ENCODE peak calls at places on chromosomes 2 and 18, in six cellular contexts. P is ACHN; E is SHP77; A is activated CD8-positive, alpha-beta memory T cell treated with anti-CD3 and anti-CD28 coated beads, Interleukin-2, amount 50 U/mL, for 4 hours; O is sciatic nerve; S is nephron progenitor cell. G is an unnamed sample.

GRCh38 chr2:128503358-128504241 is 184.9 kb upstream of the HS6ST1 start:
- DNase-seq in P (no peak), E (no peak), A (no peak), O (peak), S (peak), G (no peak)

GRCh38 chr2:139165041-139165440 is 384.9 kb upstream of the NXPH2 start:
- DNase-seq in P (no peak), E (no peak), A (no peak), O (no peak), S (no peak), G (no peak)

GRCh38 chr2:95312543-95313205 is 15.5 kb downstream of the KCNIP3 start:
- DNase-seq in P (no peak), E (no peak), A (no peak), O (no peak), S (no peak), G (no peak)

GRCh38 chr2:174546519-174547506 is 50.8 kb downstream of the WIPF1 start:
- DNase-seq in P (peak), E (peak), A (no peak), O (no peak), S (no peak), G (peak)

GRCh38 chr2:19009510-19009909 is 348.9 kb downstream of the OSR1 start:
- DNase-seq in P (no peak), E (no peak), A (no peak), O (no peak), S (no peak), G (no peak)

GRCh38 chr2:189217546-189217945 is 38.0 kb upstream of the COL5A2 start:
- DNase-seq in P (no peak), E (no peak), A (no peak), O (no peak), S (no peak), G (no peak)

GRCh38 chr2:152062130-152063091 is 36.4 kb downstream of the CACNB4 start:
- DNase-seq in P (no peak), E (no peak), A (no peak), O (peak), S (no peak), G (no peak)

GRCh38 chr2:66370824-66371223 is 64.1 kb upstream of the MEIS1 start:
- DNase-seq in P (no peak), E (no peak), A (no peak), O (no peak), S (no peak), G (no peak)

GRCh38 chr18:5294618-5295230 is 802 bp downstream of the ZBTB14 start:
- DNase-seq in P (peak), E (no peak), A (peak), O (peak), S (peak), G (peak)

GRCh38 chr18:10518595-10519273 is 7.1 kb upstream of the NAPG start:
- DNase-seq in P (no peak), E (peak), A (no peak), O (peak), S (peak), G (no peak)

GRCh38 chr2:176004925-176005324 is 2.9 kb upstream of the LNPK start:
- DNase-seq in P (no peak), E (no peak), A (no peak), O (no peak), S (no peak), G (no peak)

GRCh38 chr2:206095925-206096324 is 10.0 kb upstream of the INO80D start:
- DNase-seq in P (no peak), E (no peak), A (no peak), O (no peak), S (no peak), G (no peak)